ENCODE peak calls at places on chromosomes 12 and 14, in nine cellular contexts. I is GDM1, G is NCI-H774, U is amygdala, C is AG10803, M is SW 1271, J is stomach, V is MCF 10A, E is activated gamma-delta T cell. F is an unnamed sample.

GRCh38 chr12:55974308-55974724 is 438 bp downstream of the RAB5B start:
- DNase-seq in I (no peak), G (peak), U (no peak), C (peak), M (no peak), J (peak), V (peak), E (no peak), F (no peak)

GRCh38 chr14:54758041-54758440 is 144.6 kb downstream of the GCH1 start:
- DNase-seq in I (no peak), G (no peak), U (no peak), C (no peak), M (no peak), J (no peak), V (no peak), E (no peak), F (no peak)

GRCh38 chr12:25155031-25155576 is 39.9 kb downstream of the DNAI7 start:
- DNase-seq in I (no peak), G (peak), U (no peak), C (peak), M (peak), J (no peak), V (peak), E (no peak), F (peak)

GRCh38 chr12:69844416-69844815 is 19.4 kb downstream of the MYRFL start:
- DNase-seq in I (no peak), G (no peak), U (no peak), C (no peak), M (no peak), J (no peak), V (no peak), E (no peak), F (no peak)

GRCh38 chr12:11863478-11863906 is 207.2 kb upstream of the BCL2L14 start:
- DNase-seq in I (no peak), G (no peak), U (no peak), C (peak), M (no peak), J (peak), V (no peak), E (no peak), F (no peak)

GRCh38 chr12:95838125-95838524 is 20.6 kb upstream of the SNRPF start:
- DNase-seq in I (no peak), G (peak), U (no peak), C (peak), M (no peak), J (peak), V (peak), E (no peak), F (peak)

GRCh38 chr12:121955258-121956040 is 37.1 kb downstream of the CFAP251 start:
- DNase-seq in I (no peak), G (no peak), U (no peak), C (peak), M (no peak), J (no peak), V (peak), E (no peak), F (no peak)

GRCh38 chr14:69674546-69675245 is 63.3 kb downstream of the SUSD6 start:
- DNase-seq in I (no peak), G (no peak), U (no peak), C (no peak), M (no peak), J (no peak), V (no peak), E (no peak), F (peak)

GRCh38 chr14:65052832-65053231 is 49.5 kb downstream of the MAX start:
- DNase-seq in I (no peak), G (no peak), U (no peak), C (no peak), M (no peak), J (no peak), V (no peak), E (no peak), F (no peak)

GRCh38 chr14:64634558-64634957 is 69.7 kb upstream of the PLEKHG3 start:
- DNase-seq in I (no peak), G (no peak), U (no peak), C (no peak), M (no peak), J (no peak), V (no peak), E (no peak), F (no peak)